ENCODE peak calls at places on chromosomes 5 and 9, in six cellular contexts. N is lower lobe of right lung, U is OCI-LY7, T is heart right ventricle, Y is psoas muscle, L is stomach. R is an unnamed sample.
A peak's percentile ranks its signal among the peaks of the same experiment; 100 is the strongest.

GRCh38 chr5:79702606-79703380 is 13.2 kb downstream of the CMYA5 start:
- DNase-seq in T (no peak), N (no peak), U (peak; percentile 29), L (no peak), Y (peak; percentile 29), R (no peak)

GRCh38 chr9:94014066-94014654 is 59.0 kb upstream of the BARX1 start:
- DNase-seq in U (peak; percentile 38), Y (no peak), T (no peak), L (no peak), N (no peak), R (no peak)

GRCh38 chr5:172533399-172534228 is 79.3 kb upstream of the SH3PXD2B start:
- DNase-seq in N (no peak), L (no peak), T (no peak), U (no peak), Y (no peak), R (peak; percentile 59)

GRCh38 chr9:129595323-129595741 is 25.6 kb downstream of the C9orf50 start:
- DNase-seq in N (no peak), T (no peak), Y (no peak), U (no peak), L (no peak), R (no peak)

GRCh38 chr5:159230657-159231056 is 21.3 kb upstream of the RNF145 start:
- DNase-seq in N (no peak), Y (no peak), U (no peak), T (no peak), L (no peak), R (no peak)

GRCh38 chr5:170338933-170339779 is 41.6 kb upstream of the LCP2 start:
- DNase-seq in U (peak; percentile 64), Y (no peak), T (no peak), L (peak; percentile 43), N (no peak), R (no peak)

GRCh38 chr5:76303917-76304316 is 99.2 kb upstream of the IQGAP2 start:
- DNase-seq in U (peak; percentile 85), T (no peak), L (peak; percentile 42), Y (no peak), N (no peak), R (no peak)

GRCh38 chr5:55226027-55226933 is 835 bp downstream of the MCIDAS start:
- DNase-seq in U (peak; percentile 74), Y (no peak), T (no peak), N (peak; percentile 52), L (peak; percentile 63), R (no peak)

GRCh38 chr5:129172561-129172960 is 78.0 kb downstream of the ISOC1 start:
- DNase-seq in L (no peak), Y (no peak), N (no peak), U (no peak), T (no peak), R (no peak)

GRCh38 chr5:170625221-170626165 is 121.7 kb downstream of the KCNIP1 start:
- DNase-seq in L (no peak), N (no peak), T (no peak), Y (no peak), U (no peak), R (no peak)

GRCh38 chr5:18032744-18033143 is 398.5 kb downstream of the TAF11L14 start:
- DNase-seq in N (no peak), U (no peak), T (no peak), L (no peak), Y (no peak), R (no peak)

GRCh38 chr5:163571755-163572154 is 66.3 kb downstream of the MAT2B start:
- DNase-seq in N (no peak), U (no peak), Y (no peak), L (no peak), T (no peak), R (no peak)

GRCh38 chr5:147310059-147310704 is 75.4 kb downstream of the STK32A start:
- DNase-seq in T (no peak), U (no peak), Y (peak; percentile 62), N (peak; percentile 82), L (peak; percentile 87), R (no peak)

GRCh38 chr5:173757279-173757678 is 130.9 kb upstream of the CPEB4 start:
- DNase-seq in Y (no peak), T (no peak), U (no peak), N (no peak), L (no peak), R (no peak)

GRCh38 chr5:142159354-142159753 is 50.8 kb downstream of the NDFIP1 start:
- DNase-seq in T (no peak), L (no peak), N (no peak), U (no peak), Y (no peak), R (no peak)

GRCh38 chr5:168978015-168978414 is 322.9 kb downstream of the SLIT3 start:
- DNase-seq in N (no peak), T (no peak), Y (no peak), L (no peak), U (no peak), R (no peak)
- H3K36me3 ChIP-seq in N (no peaks in the 10 kb centered on the region), T (no peaks in the 10 kb centered on the region), Y (no peaks in the 10 kb centered on the region), L (no peaks in the 10 kb centered on the region), U (no peaks in the 10 kb centered on the region), R (no peaks in the 10 kb centered on the region)

GRCh38 chr9:137163101-137163661 is 6.7 kb downstream of the LRRC26 start:
- DNase-seq in T (no peak), Y (no peak), L (no peak), U (no peak), N (no peak), R (no peak)

GRCh38 chr9:137162505-137163100 is 7.2 kb downstream of the LRRC26 start:
- DNase-seq in U (no peak), L (peak; percentile 71), Y (no peak), N (no peak), T (no peak), R (no peak)

GRCh38 chr9:137165250-137165836 is 4.5 kb downstream of the LRRC26 start:
- DNase-seq in Y (no peak), N (no peak), L (no peak), T (no peak), U (no peak), R (no peak)

GRCh38 chr9:137164370-137165249 is 5.2 kb downstream of the LRRC26 start:
- DNase-seq in N (no peak), U (no peak), Y (no peak), L (no peak), T (no peak), R (no peak)

DNA sequence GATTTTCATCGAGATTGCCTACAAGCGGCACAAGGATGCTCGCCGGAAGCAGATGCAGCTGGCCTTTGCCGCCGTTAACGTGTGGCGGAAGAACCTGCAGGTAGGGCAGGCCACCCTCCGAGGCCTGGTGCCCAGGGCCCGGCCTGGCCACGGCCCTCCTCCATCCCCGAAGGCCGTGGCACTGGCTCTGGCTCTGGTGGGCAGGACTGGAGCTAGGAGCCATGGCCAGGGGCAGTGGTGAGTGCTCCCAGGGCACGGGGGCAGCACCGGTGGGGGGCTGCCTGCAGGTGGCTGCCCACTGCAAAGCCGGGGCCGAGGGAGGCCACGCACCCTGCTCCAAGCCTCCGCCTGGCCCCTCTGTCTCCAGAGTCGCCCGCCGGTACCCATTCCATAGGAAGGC is 6.0 kb downstream of the LRRC26 start:
- DNase-seq in L (no peak), N (no peak), Y (no peak), T (no peak), U (no peak), R (no peak)
- H3K4me1 ChIP-seq in L (peaks cover 48% of the 10 kb centered on the region), N (peaks cover 30% of the 10 kb centered on the region), Y (peaks cover 17% of the 10 kb centered on the region), T (peaks cover 29% of the 10 kb centered on the region), U (peaks cover 12% of the 10 kb centered on the region), R (no peaks in the 10 kb centered on the region)

GRCh38 chr5:107501965-107502691 is 168.6 kb downstream of the EFNA5 start:
- DNase-seq in Y (no peak), L (no peak), N (no peak), T (no peak), U (no peak), R (no peak)
- H3K4me3 ChIP-seq in Y (no peak overlapping the region), L (no peak overlapping the region), N (no peak overlapping the region), T (no peak overlapping the region), U (no peak overlapping the region), R (no peak overlapping the region)

DNA sequence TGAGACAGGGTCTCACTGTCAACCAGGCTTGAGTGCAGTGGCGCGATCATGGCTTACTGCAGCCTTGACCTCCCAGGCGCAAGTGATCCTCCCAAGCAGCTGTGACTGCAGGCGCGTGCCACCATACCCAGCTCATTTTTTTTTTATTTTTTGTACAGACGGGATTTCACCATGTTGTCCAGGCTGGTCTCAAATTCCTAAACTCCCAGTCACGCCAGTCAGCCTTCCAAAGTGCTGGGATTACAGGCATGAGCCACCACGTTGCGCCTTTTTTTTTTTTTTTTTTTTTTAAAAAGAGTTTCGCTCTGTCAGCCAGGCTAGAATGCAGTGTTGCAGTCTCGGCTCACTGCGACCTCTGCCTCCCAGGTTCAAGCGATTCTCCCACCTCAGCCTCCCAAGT is 27.1 kb upstream of the SRP19 start:
- DNase-seq in L (no peak), T (no peak), U (no peak), Y (no peak), N (no peak), R (no peak)
- H3K36me3 ChIP-seq in L (peaks cover 86% of the 10 kb centered on the region), T (no peaks in the 10 kb centered on the region), U (peaks cover 80% of the 10 kb centered on the region), Y (peaks cover 15% of the 10 kb centered on the region), N (peaks cover 73% of the 10 kb centered on the region), R (peaks cover 34% of the 10 kb centered on the region)